ENCODE peak calls at places on chromosome 22, in ten cellular contexts. B is stimulated activated CD4-positive, alpha-beta T cell treated with anti-CD3 and anti-CD28 coated beads, Interleukin-15, amount 100 ng/mL, for 1 hour; D is CD8-positive, alpha-beta memory T cell; V is glutamatergic neuron; W is mammary epithelial cell; R is stimulated activated CD8-positive, alpha-beta memory T cell treated with anti-CD3 and anti-CD28 coated beads, Interleukin-7, amount 100 ng/mL, for 24 hours; H is GM12865; U is HS-27A; Q is AG20443; C is left ventricle myocardium inferior. X is an unnamed sample.

GRCh38 chr22:47219789-47220188 is 457.3 kb downstream of the TBC1D22A start:
- DNase-seq in B (no peak), D (no peak), V (no peak), W (no peak), R (no peak), H (no peak), U (no peak), Q (no peak), C (no peak), X (no peak)

GRCh38 chr22:40486962-40487602 is 116.7 kb downstream of the SGSM3 start:
- DNase-seq in B (no peak), D (no peak), V (no peak), W (no peak), R (no peak), H (no peak), U (no peak), Q (no peak), C (no peak), X (no peak)

GRCh38 chr22:50676211-50676636 is 3.6 kb downstream of the SHANK3 start:
- DNase-seq in B (no peak), D (no peak), V (no peak), W (no peak), R (no peak), H (no peak), U (no peak), Q (no peak), C (no peak), X (no peak)

GRCh38 chr22:46752911-46753310 is 9.5 kb upstream of the TBC1D22A start:
- DNase-seq in B (no peak), D (no peak), V (no peak), W (no peak), R (no peak), H (no peak), U (no peak), Q (no peak), C (no peak), X (no peak)

GRCh38 chr22:19576460-19577421 is 52.5 kb upstream of the CLDN5 start:
- DNase-seq in B (peak; percentile 33), D (no peak), V (peak; percentile 41), W (peak; percentile 83), R (peak; percentile 26), H (peak; percentile 38), U (no peak), Q (peak; percentile 80), C (peak; percentile 42), X (peak; percentile 58)

GRCh38 chr22:23803001-23803819 is 16.4 kb downstream of the SMARCB1 start:
- DNase-seq in B (no peak), D (no peak), V (no peak), W (no peak), R (no peak), H (peak; percentile 76), U (no peak), Q (no peak), C (no peak), X (no peak)

GRCh38 chr22:41184679-41185078 is 20.4 kb upstream of the L3MBTL2 start:
- DNase-seq in B (no peak), D (no peak), V (no peak), W (no peak), R (no peak), H (no peak), U (no peak), Q (no peak), C (no peak), X (no peak)

GRCh38 chr22:45210174-45210573 is 30.5 kb downstream of the KIAA0930 start:
- DNase-seq in B (no peak), D (no peak), V (no peak), W (no peak), R (no peak), H (no peak), U (no peak), Q (no peak), C (no peak), X (no peak)

GRCh38 chr22:28601915-28602314 is 77.7 kb downstream of the TTC28 start:
- DNase-seq in B (no peak), D (no peak), V (no peak), W (no peak), R (no peak), H (no peak), U (no peak), Q (no peak), C (no peak), X (no peak)